ENCODE peak calls at places on chromosomes 4 and X, in ten cellular contexts. T, L, X, U, K, V, G, Y, C and B are unnamed samples.

GRCh38 chr4:113637823-113638691 is 123.5 kb downstream of the CAMK2D start:
- DNase-seq in U (no peak), K (no peak), C (no peak), V (no peak), X (no peak), Y (peak; percentile 3), T (no peak), L (peak; percentile 81), G (no peak), B (no peak)

GRCh38 chr4:128287159-128287870 is at the start of gene PGRMC2:
- DNase-seq in C (no peak), U (peak; percentile 63), L (peak; percentile 54), Y (peak; percentile 79), T (peak; percentile 68), K (no peak), X (peak; percentile 61), V (no peak), G (no peak), B (peak; percentile 40)

GRCh38 chr4:40227284-40227683 is 30.5 kb downstream of the RHOH start:
- DNase-seq in G (peak; percentile 58), Y (no peak), V (no peak), T (no peak), L (no peak), K (no peak), X (no peak), U (peak; percentile 49), C (no peak), B (no peak)

GRCh38 chr4:182890202-182890601 is 27.0 kb downstream of the DCTD start:
- DNase-seq in U (no peak), G (no peak), T (no peak), K (no peak), V (no peak), C (no peak), Y (no peak), X (no peak), L (no peak), B (no peak)

GRCh38 chr4:52234539-52235174 is 183.6 kb downstream of the SPATA18 start:
- DNase-seq in G (no peak), K (peak; percentile 41), V (no peak), L (no peak), U (peak; percentile 65), Y (peak; percentile 16), X (peak; percentile 38), T (peak; percentile 37), C (peak; percentile 11), B (no peak)

GRCh38 chr4:168822481-168822880 is 187.6 kb downstream of the CBR4 start:
- DNase-seq in K (no peak), L (no peak), G (no peak), V (no peak), Y (peak; percentile 46), U (no peak), T (no peak), X (no peak), C (no peak), B (no peak)

GRCh38 chr4:8039290-8039689 is 99.6 kb upstream of the AFAP1 start:
- DNase-seq in Y (peak; percentile 98), V (no peak), U (peak; percentile 10), G (no peak), C (no peak), L (no peak), X (peak; percentile 85), K (no peak), T (no peak), B (no peak)

GRCh38 chr4:186981161-186981560 is 257.5 kb upstream of the FAT1 start:
- DNase-seq in T (peak; percentile 33), Y (no peak), K (no peak), G (no peak), C (no peak), L (no peak), U (peak; percentile 61), X (no peak), V (no peak), B (no peak)

GRCh38 chr4:168101026-168101425 is 8.7 kb downstream of the ANXA10 start:
- DNase-seq in V (no peak), G (no peak), X (no peak), T (no peak), U (no peak), L (no peak), Y (no peak), C (no peak), K (no peak), B (no peak)

GRCh38 chr4:25666031-25666630 is 10.5 kb downstream of the SLC34A2 start:
- DNase-seq in C (no peak), T (no peak), G (no peak), U (no peak), K (no peak), Y (no peak), X (no peak), L (no peak), V (no peak), B (no peak)

GRCh38 chr4:139665690-139666529 is at the start of gene MGST2:
- DNase-seq in G (peak; percentile 22), Y (peak; percentile 83), C (no peak), V (no peak), K (peak; percentile 61), X (peak; percentile 58), L (peak; percentile 58), T (peak; percentile 80), U (peak; percentile 84), B (peak; percentile 27)

GRCh38 chr4:122539861-122540465 is 80.9 kb downstream of the IL21 start:
- DNase-seq in L (no peak), C (no peak), U (no peak), K (peak; percentile 27), V (no peak), Y (no peak), X (no peak), G (no peak), T (no peak), B (no peak)

GRCh38 chr4:122099896-122100295 is 52.2 kb upstream of the BLTP1 start:
- DNase-seq in X (no peak), U (peak; percentile 13), L (no peak), Y (no peak), C (no peak), K (no peak), V (no peak), G (no peak), T (peak; percentile 25), B (no peak)

GRCh38 chr4:84596826-84597225 is 13.9 kb downstream of the CDS1 start:
- DNase-seq in U (no peak), K (peak; percentile 82), L (no peak), C (no peak), V (no peak), X (no peak), T (no peak), Y (no peak), G (no peak), B (no peak)

GRCh38 chrX:39149761-39150160 is 348.5 kb downstream of the MID1IP1 start:
- DNase-seq in X (no peak), U (peak; percentile 50), Y (no peak), K (peak; percentile 12), L (peak; percentile 65), V (no peak), G (peak; percentile 20), C (no peak), T (peak; percentile 43), B (peak; percentile 62)

GRCh38 chrX:70444326-70445196 is at the start of gene DLG3:
- DNase-seq in G (no peak), X (peak; percentile 84), C (no peak), L (no peak), T (peak; percentile 28), U (peak; percentile 55), V (no peak), K (peak; percentile 32), Y (peak; percentile 61), B (no peak)

GRCh38 chr4:56727150-56727549 is 46.1 kb upstream of the HOPX start:
- DNase-seq in V (no peak), T (no peak), Y (no peak), K (no peak), G (no peak), L (no peak), X (no peak), U (peak; percentile 72), C (no peak), B (no peak)

GRCh38 chr4:26217961-26218676 is 102.7 kb upstream of the RBPJ start:
- DNase-seq in K (no peak), Y (no peak), V (no peak), G (no peak), U (peak; percentile 48), X (peak; percentile 23), T (peak; percentile 68), C (no peak), L (no peak), B (no peak)

GRCh38 chr4:26060286-26060685 is 146.3 kb downstream of the SMIM20 start:
- DNase-seq in L (no peak), K (no peak), V (no peak), G (no peak), U (no peak), T (no peak), X (no peak), C (no peak), Y (no peak), B (no peak)

GRCh38 chr4:107712236-107712635 is 7.8 kb downstream of the PAPSS1 start:
- DNase-seq in Y (no peak), X (no peak), T (no peak), U (no peak), G (no peak), V (no peak), C (no peak), K (no peak), L (no peak), B (no peak)

GRCh38 chr4:8393593-8394038 is 46.9 kb downstream of the ACOX3 start:
- DNase-seq in T (peak; percentile 98), X (peak; percentile 89), Y (no peak), V (no peak), L (no peak), C (peak; percentile 94), U (peak; percentile 96), G (no peak), K (peak; percentile 84), B (no peak)

GRCh38 chr4:52076731-52077130 is 25.6 kb downstream of the SPATA18 start:
- DNase-seq in C (no peak), T (no peak), L (no peak), V (no peak), Y (no peak), G (no peak), X (peak; percentile 60), U (no peak), K (no peak), B (no peak)

GRCh38 chrX:104187931-104188330 is 21.7 kb downstream of the FAM199X start:
- DNase-seq in L (no peak), K (no peak), Y (no peak), G (no peak), X (no peak), T (no peak), U (no peak), C (no peak), V (no peak), B (no peak)